ENCODE peak calls at places on chromosomes 11 and 22, in five cellular contexts. E, C, U, X and J are unnamed samples.

GRCh38 chr11:110094298-110095073 is 1.3 kb downstream of the ZC3H12C start:
- DNase-seq in E (no peak), C (no peak), U (no peak), X (no peak), J (no peak)

GRCh38 chr11:35116245-35116644 is 22.7 kb upstream of the CD44 start:
- DNase-seq in E (no peak), C (no peak), U (no peak), X (no peak), J (no peak)

GRCh38 chr22:38251355-38251720 is 21.5 kb downstream of the TMEM184B start:
- DNase-seq in E (no peak), C (no peak), U (no peak), X (no peak), J (no peak)

GRCh38 chr11:2529173-2529572 is 84.4 kb downstream of the KCNQ1 start:
- DNase-seq in E (no peak), C (no peak), U (no peak), X (no peak), J (no peak)

GRCh38 chr22:25840162-25840561 is 98.2 kb downstream of the MYO18B start:
- DNase-seq in E (no peak), C (no peak), U (no peak), X (no peak), J (no peak)

GRCh38 chr11:77699425-77699824 is 61.8 kb upstream of the CLNS1A start:
- DNase-seq in E (no peak), C (no peak), U (no peak), X (no peak), J (no peak)

GRCh38 chr11:68505596-68505995 is 45.0 kb downstream of the PPP6R3 start:
- DNase-seq in E (no peak), C (no peak), U (no peak), X (no peak), J (no peak)

GRCh38 chr11:117909611-117910382 is 19.4 kb downstream of the TMPRSS13 start:
- DNase-seq in E (no peak), C (peak), U (no peak), X (no peak), J (no peak)

GRCh38 chr11:69339916-69340565 is 46.1 kb downstream of the MYEOV start:
- DNase-seq in E (no peak), C (no peak), U (no peak), X (no peak), J (no peak)

GRCh38 chr22:30575011-30575671 is 676 bp upstream of the GAL3ST1 start:
- DNase-seq in E (no peak), C (peak), U (no peak), X (no peak), J (no peak)

GRCh38 chr22:22909605-22910271 is 22.1 kb downstream of the IGLL5 start:
- DNase-seq in E (no peak), C (peak), U (no peak), X (no peak), J (no peak)

GRCh38 chr11:10673476-10674062 is 20.0 kb downstream of the IRAG1 start:
- DNase-seq in E (no peak), C (no peak), U (no peak), X (no peak), J (no peak)

GRCh38 chr22:40463017-40463631 is 92.7 kb downstream of the SGSM3 start:
- DNase-seq in E (peak), C (no peak), U (peak), X (peak), J (peak)

GRCh38 chr22:42363851-42364250 is 68.4 kb downstream of the NFAM1 start:
- DNase-seq in E (no peak), C (no peak), U (no peak), X (no peak), J (no peak)

GRCh38 chr11:66853242-66854229 is 3.3 kb upstream of the LRFN4 start:
- DNase-seq in E (no peak), C (peak), U (no peak), X (no peak), J (no peak)

GRCh38 chr11:17864478-17864941 is 129.9 kb downstream of the KCNC1 start:
- DNase-seq in E (no peak), C (no peak), U (no peak), X (no peak), J (no peak)

GRCh38 chr11:128407962-128408361 is 179.4 kb downstream of the ETS1 start:
- DNase-seq in E (no peak), C (no peak), U (no peak), X (no peak), J (no peak)

GRCh38 chr22:37137131-37137530 is 12.6 kb downstream of the IL2RB start:
- DNase-seq in E (no peak), C (no peak), U (no peak), X (no peak), J (no peak)

GRCh38 chr11:17694711-17695110 is 24.7 kb upstream of the MYOD1 start:
- DNase-seq in E (no peak), C (no peak), U (no peak), X (no peak), J (no peak)

GRCh38 chr11:34996958-34997357 is 80.5 kb downstream of the PDHX start:
- DNase-seq in E (no peak), C (no peak), U (no peak), X (no peak), J (no peak)

GRCh38 chr11:71209181-71209580 is 43.2 kb downstream of the SHANK2 start:
- DNase-seq in E (no peak), C (no peak), U (no peak), X (no peak), J (no peak)

GRCh38 chr11:120129570-120129969 is 8.3 kb downstream of the TRIM29 start:
- DNase-seq in E (no peak), C (peak), U (no peak), X (no peak), J (no peak)

GRCh38 chr11:100861221-100861620 is 174.1 kb downstream of the ARHGAP42 start:
- DNase-seq in E (no peak), C (no peak), U (no peak), X (no peak), J (no peak)

GRCh38 chr11:64841592-64842365 is 2.7 kb downstream of the CDC42BPG start:
- DNase-seq in E (no peak), C (no peak), U (no peak), X (no peak), J (no peak)

GRCh38 chr22:22894740-22895731 is 7.4 kb downstream of the IGLL5 start:
- DNase-seq in E (no peak), C (peak), U (no peak), X (no peak), J (no peak)

GRCh38 chr22:24775769-24776492 is 1.4 kb upstream of the PIWIL3 start:
- DNase-seq in E (no peak), C (no peak), U (no peak), X (no peak), J (no peak)

GRCh38 chr11:1943977-1944376 is 3.2 kb upstream of the MRPL23 start:
- DNase-seq in E (no peak), C (peak), U (no peak), X (no peak), J (no peak)

GRCh38 chr11:131910491-131911387 is 540.3 kb downstream of the NTM start:
- DNase-seq in E (no peak), C (no peak), U (no peak), X (no peak), J (no peak)

GRCh38 chr22:43182118-43182517 is 4.8 kb downstream of the TTLL12 start:
- DNase-seq in E (no peak), C (no peak), U (no peak), X (no peak), J (no peak)

GRCh38 chr22:47446821-47447810 is 684.7 kb downstream of the TBC1D22A start:
- DNase-seq in E (no peak), C (no peak), U (no peak), X (no peak), J (no peak)

GRCh38 chr22:25540128-25540790 is 24.2 kb upstream of the GRK3 start:
- DNase-seq in E (no peak), C (no peak), U (no peak), X (no peak), J (no peak)

GRCh38 chr22:46563381-46564083 is 26.1 kb upstream of the CELSR1 start:
- DNase-seq in E (peak), C (peak), U (peak), X (peak), J (peak)

GRCh38 chr11:47466701-47467250 is 17.8 kb upstream of the RAPSN start:
- DNase-seq in E (no peak), C (peak), U (no peak), X (no peak), J (no peak)

GRCh38 chr11:2586091-2586792 is 113.6 kb downstream of the KCNQ1OT1 start:
- DNase-seq in E (no peak), C (peak), U (no peak), X (no peak), J (no peak)

GRCh38 chr11:134398644-134399292 is 13.3 kb downstream of the B3GAT1 start:
- DNase-seq in E (no peak), C (no peak), U (no peak), X (no peak), J (no peak)

GRCh38 chr11:1219836-1220810 is 2.7 kb upstream of the MUC5B start:
- DNase-seq in E (no peak), C (peak), U (no peak), X (no peak), J (no peak)

GRCh38 chr11:78080818-78081495 is 1.3 kb upstream of the NDUFC2 start:
- DNase-seq in E (no peak), C (no peak), U (no peak), X (no peak), J (no peak)

GRCh38 chr11:31711137-31711536 is 100.0 kb downstream of the PAX6 start:
- DNase-seq in E (no peak), C (no peak), U (no peak), X (no peak), J (no peak)

GRCh38 chr11:122024278-122024677 is 91.7 kb downstream of the BLID start:
- DNase-seq in E (no peak), C (no peak), U (no peak), X (no peak), J (no peak)

GRCh38 chr11:106092446-106092845 is 15.0 kb downstream of the AASDHPPT start:
- DNase-seq in E (no peak), C (no peak), U (no peak), X (no peak), J (no peak)